ENCODE peak calls at places on chromosomes 11 and 22, in ten cellular contexts. E is heart left ventricle, Y is uterus, I is lower leg skin, T is esophagus muscularis mucosa, A is stomach, C is GM12891, W is K562, L is HepG2, Z is adrenal gland. N is an unnamed sample.
A peak's percentile ranks its signal among the peaks of the same experiment; 100 is the strongest.

GRCh38 chr11:76209671-76209955 is 3.3 kb upstream of the WNT11 start:
- DNase-seq in T (no peak), I (no peak), E (no peak), Z (no peak), C (no peak), W (no peak), A (no peak), L (no peak), Y (no peak), N (no peak)

GRCh38 chr22:37483594-37484114 is 2.5 kb downstream of the MFNG start:
- DNase-seq in E (no peak), Z (peak; percentile 19), L (peak; percentile 11), Y (no peak), W (no peak), C (no peak), I (no peak), T (no peak), A (no peak), N (no peak)

GRCh38 chr11:112016765-112017356 is 8.3 kb upstream of the DLAT start:
- DNase-seq in I (no peak), E (no peak), L (no peak), T (no peak), Z (no peak), W (no peak), Y (no peak), C (no peak), A (no peak), N (no peak)

GRCh38 chr11:4496555-4497248 is 14.3 kb downstream of the OR52K1 start:
- DNase-seq in I (no peak), E (no peak), C (no peak), T (no peak), Z (no peak), Y (no peak), A (peak; percentile 34), W (no peak), L (no peak), N (no peak)

GRCh38 chr11:99683933-99684332 is 663.2 kb downstream of the CNTN5 start:
- DNase-seq in A (no peak), E (no peak), W (no peak), Z (no peak), I (no peak), T (no peak), Y (no peak), L (no peak), C (no peak), N (no peak)

GRCh38 chr11:61948505-61948904 is 1.6 kb upstream of the BEST1 start:
- DNase-seq in I (no peak), L (no peak), T (no peak), W (no peak), A (no peak), Z (no peak), E (no peak), C (no peak), Y (no peak), N (no peak)

GRCh38 chr11:12170984-12171383 is 60.6 kb downstream of the MICAL2 start:
- DNase-seq in L (no peak), T (no peak), Z (no peak), C (no peak), E (peak; percentile 49), Y (peak; percentile 61), W (no peak), A (no peak), I (peak; percentile 85), N (no peak)

GRCh38 chr11:79043726-79044125 is 397.1 kb downstream of the TENM4 start:
- DNase-seq in E (no peak), I (no peak), Z (no peak), C (no peak), W (no peak), L (no peak), Y (no peak), A (no peak), T (no peak), N (no peak)

GRCh38 chr22:29769723-29770321 is 2.7 kb downstream of the UQCR10 start:
- DNase-seq in A (no peak), W (no peak), Z (no peak), I (no peak), Y (no peak), E (no peak), C (no peak), T (no peak), L (peak; percentile 93), N (no peak)

GRCh38 chr22:29768052-29768680 is 997 bp downstream of the UQCR10 start:
- DNase-seq in E (no peak), C (no peak), A (no peak), Y (no peak), L (no peak), T (no peak), Z (no peak), I (no peak), W (no peak), N (no peak)

GRCh38 chr22:29767289-29768051 is at the start of gene UQCR10:
- DNase-seq in Y (peak; percentile 91), E (peak; percentile 92), T (peak; percentile 98), C (peak; percentile 85), Z (peak; percentile 90), W (peak; percentile 76), L (peak; percentile 85), I (peak; percentile 98), A (peak; percentile 95), N (peak; percentile 90)

GRCh38 chr22:29765905-29766631 is 739 bp downstream of the ZMAT5 start:
- DNase-seq in Y (no peak), E (no peak), L (peak; percentile 81), T (no peak), C (peak; percentile 49), A (peak; percentile 28), Z (no peak), W (peak; percentile 43), I (no peak), N (no peak)

DNA sequence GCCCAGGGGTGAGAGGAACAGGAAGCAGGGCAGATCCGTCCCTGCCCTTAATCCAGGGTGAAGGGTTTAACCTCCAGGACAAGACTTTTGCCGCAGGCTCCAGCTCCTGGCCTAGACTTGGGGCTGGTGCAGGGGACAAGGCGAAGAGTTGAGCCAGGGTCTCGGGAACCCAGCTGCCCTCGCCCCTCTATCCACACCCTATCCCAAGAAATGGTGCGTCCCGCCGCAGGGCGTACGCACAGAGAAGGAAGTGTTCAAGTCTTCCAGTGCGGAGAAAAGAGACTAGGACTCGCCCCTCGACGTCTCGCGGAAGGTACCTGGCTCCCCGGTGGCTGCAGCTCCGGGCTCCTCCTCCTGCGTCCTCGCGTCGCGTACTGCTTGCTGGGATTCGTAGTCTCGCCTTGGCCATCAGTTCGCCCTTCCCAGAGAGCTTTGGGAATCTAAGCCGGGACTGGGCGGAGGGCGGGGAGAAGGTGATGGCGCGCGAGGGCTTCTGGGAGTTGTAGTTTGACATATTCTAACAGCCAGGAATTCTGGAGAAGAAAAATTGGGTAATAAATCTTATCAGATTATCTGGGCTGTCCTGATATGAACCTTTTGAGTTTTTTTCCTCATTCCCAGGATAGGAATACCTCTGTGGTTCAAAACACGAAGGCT is at the start of gene ZMAT5:
- DNase-seq in I (peak; percentile 98), A (peak; percentile 97), L (peak; percentile 96), E (peak; percentile 96), Y (peak; percentile 95), Z (peak; percentile 93), W (peak; percentile 90), C (peak; percentile 92), T (peak; percentile 97), N (peak; percentile 93)
- TF ChIP-seq POLR2A in I (no peak), A (no peak), L (peak; percentile 91), E (peak; percentile 55), Y (peak; percentile 76), Z (peak; percentile 51), W (no peak), C (peak; percentile 62), T (no peak), N (no peak)

DNA sequence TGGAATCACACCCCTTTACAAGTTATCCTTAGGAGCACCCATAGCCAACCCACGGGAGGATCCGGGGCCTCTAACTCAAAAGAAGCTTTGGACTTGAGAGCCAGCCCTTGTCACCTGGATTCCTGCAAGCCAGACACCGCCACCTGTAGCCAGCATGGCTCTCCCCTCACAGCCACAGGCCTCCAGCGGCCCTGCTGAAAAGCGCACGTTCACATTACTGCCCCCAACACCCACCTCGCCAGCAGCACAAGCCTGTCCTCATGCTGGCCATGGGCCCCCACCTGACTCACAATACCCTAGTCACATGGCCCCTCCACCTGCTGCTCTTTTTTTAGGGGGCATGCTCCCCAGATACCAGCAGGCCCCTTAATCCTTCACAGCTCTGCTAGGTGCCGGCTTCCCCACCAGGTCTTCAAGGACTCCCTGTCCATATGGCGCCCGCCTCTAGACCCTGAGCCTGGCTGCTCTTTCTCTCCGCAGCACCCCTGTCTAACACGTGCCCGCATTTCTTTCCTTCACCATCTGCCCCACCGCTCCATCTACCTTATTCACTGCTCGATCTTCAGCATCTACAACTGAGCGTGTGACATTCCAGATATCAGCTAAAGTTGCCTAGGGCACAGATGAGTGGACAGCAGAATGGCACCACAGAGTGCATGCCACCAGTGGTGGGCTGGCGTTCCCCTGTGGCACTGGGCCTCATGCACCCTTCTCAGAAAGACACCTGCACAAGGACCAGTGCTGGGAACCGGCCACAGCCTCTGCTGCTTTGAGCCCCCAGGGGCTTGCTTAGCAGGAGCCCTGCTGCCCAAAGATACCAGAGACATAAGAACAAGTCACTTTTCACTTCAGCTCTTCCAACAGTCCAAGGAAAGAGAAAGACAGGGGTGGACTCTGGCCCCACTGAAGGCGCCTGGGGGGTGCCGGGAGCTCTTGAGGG is 6.6 kb downstream of the CARS1 start:
- DNase-seq in Y (no peak), E (no peak), A (no peak), I (no peak), W (no peak), Z (no peak), T (no peak), L (no peak), C (no peak), N (no peak)
- TF ChIP-seq POLR2A in Y (no peak), E (no peak), A (no peak), I (no peak), W (no peak), Z (no peak), T (no peak), L (no peak), C (no peak), N (no peak)

GRCh38 chr11:926341-926916 is 759 bp downstream of the AP2A2 start:
- DNase-seq in L (no peak), C (no peak), E (peak; percentile 52), I (no peak), Y (peak; percentile 34), T (no peak), A (no peak), Z (peak; percentile 58), W (peak; percentile 71), N (no peak)

GRCh38 chr11:923691-924405 is 1.8 kb upstream of the AP2A2 start:
- DNase-seq in L (no peak), E (no peak), Y (no peak), C (no peak), W (no peak), I (no peak), A (no peak), T (no peak), Z (no peak), N (no peak)

GRCh38 chr11:924406-925157 is 1.1 kb upstream of the AP2A2 start:
- DNase-seq in Z (no peak), Y (peak; percentile 31), I (peak; percentile 92), L (no peak), E (no peak), W (no peak), T (no peak), C (no peak), A (no peak), N (peak; percentile 56)

GRCh38 chr11:925158-925495 is 543 bp upstream of the AP2A2 start:
- DNase-seq in T (no peak), E (peak; percentile 37), W (peak; percentile 53), L (no peak), A (no peak), C (no peak), Y (peak; percentile 49), Z (peak; percentile 53), I (peak; percentile 92), N (peak; percentile 70)

DNA sequence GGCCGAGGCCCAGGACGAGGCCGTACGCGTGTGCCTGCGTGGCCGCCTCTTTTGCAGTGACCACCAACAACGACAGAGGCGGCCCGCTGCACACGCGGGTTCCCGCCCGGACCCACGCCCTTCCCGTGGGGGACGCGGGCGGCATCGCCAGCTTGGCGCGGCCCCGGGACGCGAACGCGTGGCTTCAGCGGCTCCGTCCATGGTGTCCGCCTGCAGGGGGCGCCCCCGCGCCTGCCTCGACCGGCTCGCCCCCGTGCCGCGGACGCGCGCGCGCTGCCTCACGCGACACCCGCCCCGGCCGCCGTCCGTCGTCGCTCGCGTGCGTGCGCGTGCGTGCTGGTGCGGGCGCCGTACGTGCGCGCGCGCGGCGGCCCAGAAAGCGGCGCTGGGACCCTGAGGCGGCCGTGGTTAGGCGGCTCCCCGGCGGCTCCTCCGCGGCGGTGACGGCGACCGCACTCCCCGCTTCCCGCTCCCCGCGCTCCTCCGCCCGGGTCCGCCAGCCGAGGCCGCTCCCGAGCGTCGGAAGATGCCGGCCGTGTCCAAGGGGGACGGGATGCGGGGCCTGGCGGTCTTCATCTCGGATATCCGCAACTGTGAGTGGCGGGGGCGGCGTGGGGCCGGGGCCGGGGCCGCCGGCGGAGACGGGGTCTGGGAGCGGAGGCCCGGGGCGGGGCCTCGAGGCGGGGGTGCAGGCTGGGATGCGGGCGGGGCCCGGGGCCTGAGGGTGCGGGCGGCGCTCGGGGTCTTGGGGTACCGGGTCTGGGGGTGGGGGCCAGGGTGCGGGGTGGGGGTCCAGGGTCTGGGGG is at the start of gene AP2A2:
- DNase-seq in A (peak; percentile 92), C (peak; percentile 97), E (peak; percentile 92), Y (peak; percentile 82), Z (peak; percentile 92), T (no peak), L (peak; percentile 58), W (peak; percentile 95), I (peak; percentile 96), N (peak; percentile 88)
- TF ChIP-seq POLR2A in A (no peak), C (no peak), E (peak; percentile 76), Y (no peak), Z (peak; percentile 82), T (peak; percentile 54), L (no peak), W (peak; percentile 54), I (no peak), N (peak; percentile 69)

DNA sequence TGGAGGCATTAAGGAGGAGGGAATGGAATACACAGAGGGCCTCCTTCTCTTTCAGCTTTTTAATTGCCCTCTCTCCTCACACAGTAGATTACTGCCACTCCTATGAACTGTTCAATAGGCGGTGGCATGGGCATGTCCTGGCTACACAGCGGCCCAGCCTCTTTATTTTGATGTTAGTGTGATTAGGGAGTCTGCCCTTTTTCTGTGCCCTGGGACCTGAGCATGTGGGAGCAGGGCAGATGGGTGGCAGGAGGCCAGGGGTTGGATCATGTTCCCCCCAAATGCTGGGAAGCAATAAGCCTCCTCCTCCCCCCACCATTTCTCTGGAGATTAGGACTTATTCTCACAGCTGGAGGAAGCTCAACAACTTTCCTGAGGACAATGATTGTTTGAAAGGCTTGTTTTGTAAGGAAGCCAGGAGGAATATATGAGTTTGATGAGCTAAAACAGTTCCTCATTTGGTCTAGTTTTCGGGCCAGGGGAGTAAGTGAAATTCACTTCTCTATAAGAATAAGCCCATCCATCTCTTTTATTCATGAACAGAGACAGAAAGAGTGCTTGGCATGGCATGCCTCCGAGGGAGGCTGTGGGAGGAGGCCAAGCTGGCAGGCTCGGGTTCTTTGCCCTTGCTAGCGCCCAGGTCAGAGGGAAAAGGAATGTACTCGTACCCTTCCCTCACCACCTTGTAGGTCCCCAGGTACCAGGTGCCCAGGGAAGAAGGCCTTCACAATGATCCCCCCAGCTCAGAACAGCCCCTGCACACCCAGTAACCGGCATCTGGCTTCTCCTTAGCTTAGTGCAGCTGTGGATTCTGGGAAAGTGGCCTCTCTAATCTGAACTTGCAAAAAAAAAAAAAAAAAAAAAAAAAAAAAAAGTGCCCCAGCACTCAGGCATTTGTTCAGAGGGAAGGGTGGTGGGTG is 1.0 kb downstream of the HEPN1 start:
- DNase-seq in E (no peak), T (no peak), L (no peak), W (no peak), I (peak; percentile 62), Y (no peak), Z (no peak), A (no peak), C (no peak), N (no peak)
- TF ChIP-seq POLR2A in E (no peak), T (no peak), L (no peak), W (no peak), I (no peak), Y (no peak), Z (no peak), A (no peak), C (no peak), N (no peak)

N was measured in ovary.